ENCODE peak calls at places on chromosomes 3 and 15, in six cellular contexts. One of them, this sample, is unnamed. For H3K4me1 and H3K27me3, the result is how much of the 10 kb centered on the place peaks cover.

GRCh38 chr3:11624161-11624560 is 19.6 kb downstream of the VGLL4 start:
- DNase-seq in effector memory CD4-positive, alpha-beta T cell: peak
- DNase-seq in esophagus squamous epithelium: no peak
- DNase-seq in uterus: no peak
- DNase-seq in colonic mucosa: no peak
- DNase-seq in gastrocnemius medialis: no peak
- DNase-seq in this sample: no peak

GRCh38 chr3:160885791-160886286 is 129.8 kb downstream of the PPM1L start:
- DNase-seq in effector memory CD4-positive, alpha-beta T cell: no peak
- DNase-seq in esophagus squamous epithelium: peak
- DNase-seq in uterus: peak
- DNase-seq in colonic mucosa: peak
- DNase-seq in gastrocnemius medialis: peak
- DNase-seq in this sample: no peak

GRCh38 chr3:169161011-169161410 is 502.5 kb downstream of the MECOM start:
- DNase-seq in effector memory CD4-positive, alpha-beta T cell: no peak
- DNase-seq in esophagus squamous epithelium: no peak
- DNase-seq in uterus: no peak
- DNase-seq in colonic mucosa: no peak
- DNase-seq in gastrocnemius medialis: no peak
- DNase-seq in this sample: no peak

GRCh38 chr3:130692455-130692854 is 54.2 kb downstream of the PIK3R4 start:
- DNase-seq in effector memory CD4-positive, alpha-beta T cell: no peak
- DNase-seq in esophagus squamous epithelium: no peak
- DNase-seq in uterus: no peak
- DNase-seq in colonic mucosa: no peak
- DNase-seq in gastrocnemius medialis: no peak
- DNase-seq in this sample: no peak

GRCh38 chr15:56353740-56354139 is 11.5 kb upstream of the TEX9 start:
- DNase-seq in effector memory CD4-positive, alpha-beta T cell: no peak
- DNase-seq in esophagus squamous epithelium: no peak
- DNase-seq in uterus: no peak
- DNase-seq in colonic mucosa: no peak
- DNase-seq in gastrocnemius medialis: no peak
- DNase-seq in this sample: no peak

GRCh38 chr3:112681822-112682325 is 40.9 kb upstream of the CCDC80 start:
- DNase-seq in effector memory CD4-positive, alpha-beta T cell: no peak
- DNase-seq in esophagus squamous epithelium: no peak
- DNase-seq in uterus: no peak
- DNase-seq in colonic mucosa: no peak
- DNase-seq in gastrocnemius medialis: no peak
- DNase-seq in this sample: no peak

GRCh38 chr15:29097971-29098370 is 171.7 kb downstream of the NSMCE3 start:
- DNase-seq in effector memory CD4-positive, alpha-beta T cell: no peak
- DNase-seq in esophagus squamous epithelium: no peak
- DNase-seq in uterus: no peak
- DNase-seq in colonic mucosa: no peak
- DNase-seq in gastrocnemius medialis: no peak
- DNase-seq in this sample: no peak

GRCh38 chr3:10804183-10804648 is 11.8 kb upstream of the SLC6A11 start:
- DNase-seq in effector memory CD4-positive, alpha-beta T cell: no peak
- DNase-seq in esophagus squamous epithelium: no peak
- DNase-seq in uterus: no peak
- DNase-seq in colonic mucosa: no peak
- DNase-seq in gastrocnemius medialis: no peak
- DNase-seq in this sample: no peak

GRCh38 chr15:82031871-82032270 is 13.9 kb downstream of the MEX3B start:
- DNase-seq in effector memory CD4-positive, alpha-beta T cell: no peak
- DNase-seq in esophagus squamous epithelium: no peak
- DNase-seq in uterus: no peak
- DNase-seq in colonic mucosa: no peak
- DNase-seq in gastrocnemius medialis: no peak
- DNase-seq in this sample: no peak

GRCh38 chr15:66729339-66729951 is 27.4 kb downstream of the SMAD6 start:
- DNase-seq in effector memory CD4-positive, alpha-beta T cell: no peak
- DNase-seq in esophagus squamous epithelium: no peak
- DNase-seq in uterus: peak
- DNase-seq in colonic mucosa: no peak
- DNase-seq in gastrocnemius medialis: no peak
- DNase-seq in this sample: no peak

GRCh38 chr3:82281205-82281604 is 519.8 kb upstream of the GBE1 start:
- DNase-seq in effector memory CD4-positive, alpha-beta T cell: no peak
- DNase-seq in esophagus squamous epithelium: no peak
- DNase-seq in uterus: no peak
- DNase-seq in colonic mucosa: no peak
- DNase-seq in gastrocnemius medialis: no peak
- DNase-seq in this sample: no peak

GRCh38 chr15:66901336-66902100 is 163.9 kb upstream of the SMAD3 start:
- DNase-seq in effector memory CD4-positive, alpha-beta T cell: no peak
- DNase-seq in esophagus squamous epithelium: no peak
- DNase-seq in uterus: no peak
- DNase-seq in colonic mucosa: no peak
- DNase-seq in gastrocnemius medialis: no peak
- DNase-seq in this sample: no peak

GRCh38 chr3:43373588-43373935 is 87.2 kb downstream of the SNRK start:
- DNase-seq in effector memory CD4-positive, alpha-beta T cell: no peak
- DNase-seq in esophagus squamous epithelium: no peak
- DNase-seq in uterus: no peak
- DNase-seq in colonic mucosa: no peak
- DNase-seq in gastrocnemius medialis: no peak
- DNase-seq in this sample: no peak

GRCh38 chr3:43378066-43378935 is 92.0 kb downstream of the SNRK start:
- DNase-seq in effector memory CD4-positive, alpha-beta T cell: peak
- DNase-seq in esophagus squamous epithelium: no peak
- DNase-seq in uterus: no peak
- DNase-seq in colonic mucosa: peak
- DNase-seq in gastrocnemius medialis: no peak
- DNase-seq in this sample: no peak

DNA sequence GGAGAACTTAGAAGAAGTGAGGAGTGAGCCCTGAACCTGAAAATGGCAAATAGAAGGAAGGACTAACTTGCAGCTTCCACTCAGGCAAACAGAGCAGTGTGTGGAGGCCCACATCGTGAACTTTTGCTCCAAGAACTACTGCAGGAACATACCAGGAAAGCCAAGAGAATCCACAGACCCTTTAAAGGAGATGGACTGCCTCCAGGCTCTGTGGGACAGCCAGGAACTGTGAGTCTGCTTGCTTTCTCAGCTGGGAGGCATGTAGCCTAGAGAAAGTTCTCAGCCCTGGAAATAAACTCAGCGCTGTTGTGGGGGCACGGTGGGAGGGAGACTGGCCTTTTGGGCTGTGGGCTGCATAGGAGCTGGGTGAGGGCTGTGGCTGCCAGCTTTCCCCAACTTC is 93.0 kb downstream of the SNRK start:
- DNase-seq in effector memory CD4-positive, alpha-beta T cell: no peak
- DNase-seq in esophagus squamous epithelium: no peak
- DNase-seq in uterus: peak
- DNase-seq in colonic mucosa: no peak
- DNase-seq in gastrocnemius medialis: no peak
- DNase-seq in this sample: no peak
- H3K4me1 ChIP-seq in effector memory CD4-positive, alpha-beta T cell: under half
- H3K4me1 ChIP-seq in esophagus squamous epithelium: under half
- H3K4me1 ChIP-seq in uterus: under half
- H3K4me1 ChIP-seq in colonic mucosa: under half
- H3K4me1 ChIP-seq in gastrocnemius medialis: under half
- H3K4me1 ChIP-seq in this sample: under half

GRCh38 chr15:45117327-45118130 is 3.4 kb downstream of the DUOXA2 start:
- DNase-seq in effector memory CD4-positive, alpha-beta T cell: no peak
- DNase-seq in esophagus squamous epithelium: no peak
- DNase-seq in uterus: no peak
- DNase-seq in colonic mucosa: no peak
- DNase-seq in gastrocnemius medialis: no peak
- DNase-seq in this sample: no peak
- H3K27me3 ChIP-seq in effector memory CD4-positive, alpha-beta T cell: under half
- H3K27me3 ChIP-seq in esophagus squamous epithelium: under half
- H3K27me3 ChIP-seq in uterus: under half
- H3K27me3 ChIP-seq in colonic mucosa: under half
- H3K27me3 ChIP-seq in gastrocnemius medialis: half or more
- H3K27me3 ChIP-seq in this sample: under half

DNA sequence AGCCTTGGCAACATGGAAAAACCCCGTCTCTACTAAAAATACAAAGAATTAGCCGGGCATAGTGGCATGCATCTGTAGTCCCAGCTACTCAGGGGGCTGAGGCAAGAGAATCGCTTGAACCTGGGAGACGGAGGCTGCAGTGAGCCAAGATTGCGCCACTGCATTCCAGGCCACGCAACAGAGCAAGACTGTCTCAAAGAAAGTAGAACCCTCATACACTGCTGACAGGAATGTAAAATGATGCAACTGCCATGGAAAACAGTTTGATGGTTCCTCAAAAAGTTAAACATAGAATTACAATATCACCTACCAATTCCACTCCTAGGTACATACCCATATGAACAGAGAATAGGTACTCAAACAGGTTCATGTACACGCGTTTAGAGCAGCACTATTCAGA is 158.9 kb downstream of the TBC1D5 start:
- DNase-seq in effector memory CD4-positive, alpha-beta T cell: no peak
- DNase-seq in esophagus squamous epithelium: no peak
- DNase-seq in uterus: no peak
- DNase-seq in colonic mucosa: no peak
- DNase-seq in gastrocnemius medialis: no peak
- DNase-seq in this sample: no peak
- H3K4me3 ChIP-seq in effector memory CD4-positive, alpha-beta T cell: no peak
- H3K4me3 ChIP-seq in esophagus squamous epithelium: no peak
- H3K4me3 ChIP-seq in uterus: no peak
- H3K4me3 ChIP-seq in colonic mucosa: no peak
- H3K4me3 ChIP-seq in gastrocnemius medialis: no peak
- H3K4me3 ChIP-seq in this sample: no peak

GRCh38 chr15:65363766-65364165 is 14.0 kb downstream of the IGDCC3 start:
- DNase-seq in effector memory CD4-positive, alpha-beta T cell: no peak
- DNase-seq in esophagus squamous epithelium: no peak
- DNase-seq in uterus: no peak
- DNase-seq in colonic mucosa: no peak
- DNase-seq in gastrocnemius medialis: no peak
- DNase-seq in this sample: no peak

GRCh38 chr15:65368300-65368617 is 9.5 kb downstream of the IGDCC3 start:
- DNase-seq in effector memory CD4-positive, alpha-beta T cell: no peak
- DNase-seq in esophagus squamous epithelium: no peak
- DNase-seq in uterus: no peak
- DNase-seq in colonic mucosa: no peak
- DNase-seq in gastrocnemius medialis: no peak
- DNase-seq in this sample: no peak

GRCh38 chr15:65368646-65369045 is 9.2 kb downstream of the IGDCC3 start:
- DNase-seq in effector memory CD4-positive, alpha-beta T cell: no peak
- DNase-seq in esophagus squamous epithelium: no peak
- DNase-seq in uterus: no peak
- DNase-seq in colonic mucosa: no peak
- DNase-seq in gastrocnemius medialis: no peak
- DNase-seq in this sample: no peak

GRCh38 chr15:65365229-65365628 is 12.6 kb downstream of the IGDCC3 start:
- DNase-seq in effector memory CD4-positive, alpha-beta T cell: no peak
- DNase-seq in esophagus squamous epithelium: no peak
- DNase-seq in uterus: no peak
- DNase-seq in colonic mucosa: no peak
- DNase-seq in gastrocnemius medialis: no peak
- DNase-seq in this sample: no peak

GRCh38 chr15:65366122-65366892 is 11.5 kb downstream of the IGDCC3 start:
- DNase-seq in effector memory CD4-positive, alpha-beta T cell: no peak
- DNase-seq in esophagus squamous epithelium: no peak
- DNase-seq in uterus: no peak
- DNase-seq in colonic mucosa: no peak
- DNase-seq in gastrocnemius medialis: no peak
- DNase-seq in this sample: no peak
- H3K4me1 ChIP-seq in effector memory CD4-positive, alpha-beta T cell: under half
- H3K4me1 ChIP-seq in esophagus squamous epithelium: under half
- H3K4me1 ChIP-seq in uterus: under half
- H3K4me1 ChIP-seq in colonic mucosa: under half
- H3K4me1 ChIP-seq in gastrocnemius medialis: under half
- H3K4me1 ChIP-seq in this sample: under half

DNA sequence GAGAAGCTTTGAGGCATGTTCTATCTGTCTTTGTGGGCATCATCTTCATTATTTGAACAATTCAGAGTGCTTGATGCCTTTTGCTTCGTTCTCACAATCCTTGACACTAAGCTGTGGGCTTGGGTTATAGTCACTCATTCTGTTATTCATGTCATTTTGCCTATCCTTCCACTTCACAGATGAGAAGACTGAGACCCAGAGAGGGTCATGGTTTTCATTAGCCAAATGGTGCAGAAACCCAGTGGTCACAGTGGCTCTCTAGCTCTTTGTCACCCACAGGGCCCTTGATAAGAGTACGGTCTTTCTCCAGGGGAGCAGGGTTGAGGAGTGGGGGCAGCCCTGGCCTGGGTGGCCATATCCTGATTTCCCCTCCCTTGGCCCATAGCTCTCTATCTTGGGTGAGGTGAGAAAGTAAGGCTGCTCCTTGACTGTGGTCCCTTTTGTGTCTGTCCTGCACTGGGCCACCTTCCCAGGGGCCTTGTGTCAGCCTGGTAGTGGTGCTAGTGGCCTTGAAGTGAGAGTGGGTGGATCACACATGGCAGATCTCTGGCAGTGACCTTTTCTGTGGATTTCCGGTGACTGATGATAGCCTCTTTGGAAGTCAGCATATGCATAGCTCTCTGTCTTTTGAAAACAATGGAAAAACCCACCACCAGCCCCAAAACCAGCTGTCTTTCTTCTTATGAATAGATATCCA is 130.1 kb downstream of the IGF1R start:
- DNase-seq in effector memory CD4-positive, alpha-beta T cell: no peak
- DNase-seq in esophagus squamous epithelium: no peak
- DNase-seq in uterus: no peak
- DNase-seq in colonic mucosa: no peak
- DNase-seq in gastrocnemius medialis: no peak
- DNase-seq in this sample: no peak
- H3K27me3 ChIP-seq in effector memory CD4-positive, alpha-beta T cell: under half
- H3K27me3 ChIP-seq in esophagus squamous epithelium: under half
- H3K27me3 ChIP-seq in uterus: under half
- H3K27me3 ChIP-seq in colonic mucosa: under half
- H3K27me3 ChIP-seq in gastrocnemius medialis: under half
- H3K27me3 ChIP-seq in this sample: under half

GRCh38 chr3:94524102-94524922 is 461.5 kb downstream of the NSUN3 start:
- DNase-seq in effector memory CD4-positive, alpha-beta T cell: no peak
- DNase-seq in esophagus squamous epithelium: no peak
- DNase-seq in uterus: no peak
- DNase-seq in colonic mucosa: no peak
- DNase-seq in gastrocnemius medialis: no peak
- DNase-seq in this sample: no peak
- H3K4me3 ChIP-seq in effector memory CD4-positive, alpha-beta T cell: no peak
- H3K4me3 ChIP-seq in esophagus squamous epithelium: no peak
- H3K4me3 ChIP-seq in uterus: no peak
- H3K4me3 ChIP-seq in colonic mucosa: no peak
- H3K4me3 ChIP-seq in gastrocnemius medialis: no peak
- H3K4me3 ChIP-seq in this sample: no peak

DNA sequence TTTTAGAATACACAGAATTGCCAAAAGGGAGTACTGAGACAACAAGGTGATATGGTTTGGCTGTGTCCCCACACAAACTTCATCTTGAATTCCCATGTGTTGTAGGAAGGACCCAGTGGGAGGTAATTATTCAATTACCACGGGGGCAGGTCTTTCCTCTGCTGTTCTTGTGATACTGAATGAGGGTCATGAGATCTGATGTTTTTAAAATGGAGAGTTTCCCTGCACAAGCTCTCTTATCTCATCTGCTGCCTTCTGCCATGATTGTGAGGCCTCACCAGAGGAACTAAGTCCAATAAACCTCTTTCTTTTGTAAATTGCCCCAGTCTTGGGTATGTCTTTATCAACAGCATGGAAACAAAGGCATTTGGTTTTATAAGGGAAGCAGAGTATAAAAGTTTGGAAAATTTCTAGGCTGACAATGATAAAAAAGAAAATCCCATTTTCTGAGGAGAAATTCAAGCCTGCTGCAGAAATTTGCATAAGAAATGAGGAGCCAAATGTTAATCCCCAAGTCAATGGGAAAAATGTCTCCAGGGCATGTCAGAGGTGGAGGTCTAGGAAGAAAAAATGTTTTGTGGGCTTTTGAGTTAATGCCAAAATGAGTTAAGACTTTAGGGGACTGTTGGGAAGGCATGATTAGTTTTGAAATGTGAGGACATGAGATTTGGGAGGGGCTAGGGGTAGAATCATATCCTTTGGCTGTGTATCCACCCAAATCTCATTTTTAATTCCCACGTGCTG is 130.5 kb upstream of the THRB start:
- DNase-seq in effector memory CD4-positive, alpha-beta T cell: no peak
- DNase-seq in esophagus squamous epithelium: no peak
- DNase-seq in uterus: no peak
- DNase-seq in colonic mucosa: no peak
- DNase-seq in gastrocnemius medialis: no peak
- DNase-seq in this sample: no peak
- H3K4me1 ChIP-seq in effector memory CD4-positive, alpha-beta T cell: under half
- H3K4me1 ChIP-seq in esophagus squamous epithelium: under half
- H3K4me1 ChIP-seq in uterus: under half
- H3K4me1 ChIP-seq in colonic mucosa: under half
- H3K4me1 ChIP-seq in gastrocnemius medialis: under half
- H3K4me1 ChIP-seq in this sample: under half